ENCODE peak calls at places on chromosomes 13 and 19, in four cellular contexts. Z is HepG2, B is K562, P is GM12878. Y is an unnamed sample.

GRCh38 chr19:58570770-58571574 is 2.2 kb downstream of the MZF1 start:
- DNase-seq in Z (no peak), B (no peak), P (no peak), Y (no peak)

GRCh38 chr13:49641810-49642291 is 13.5 kb downstream of the ARL11 start:
- DNase-seq in Z (no peak), B (peak), P (no peak), Y (no peak)

GRCh38 chr19:48703316-48703715 is 7.5 kb downstream of the FUT2 start:
- DNase-seq in Z (no peak), B (no peak), P (no peak), Y (no peak)

GRCh38 chr13:52644108-52644507 is 1.9 kb downstream of the HNRNPA1L2 start:
- DNase-seq in Z (no peak), B (no peak), P (no peak), Y (no peak)

GRCh38 chr13:100535401-100536135 is 53.0 kb downstream of the GGACT start:
- DNase-seq in Z (no peak), B (no peak), P (no peak), Y (no peak)

GRCh38 chr19:48726573-48726972 is 7.0 kb upstream of the MAMSTR start:
- DNase-seq in Z (no peak), B (no peak), P (no peak), Y (no peak)

GRCh38 chr13:51958217-51958547 is 53.1 kb downstream of the ATP7B start:
- DNase-seq in Z (no peak), B (no peak), P (no peak), Y (no peak)

GRCh38 chr13:50127017-50127725 is 111.9 kb downstream of the KCNRG start:
- DNase-seq in Z (no peak), B (no peak), P (no peak), Y (no peak)

GRCh38 chr13:75326173-75327131 is 155.5 kb downstream of the TBC1D4 start:
- DNase-seq in Z (no peak), B (peak), P (no peak), Y (no peak)

GRCh38 chr19:50333737-50334617 is 4.8 kb upstream of the KCNC3 start:
- DNase-seq in Z (no peak), B (peak), P (no peak), Y (peak)

GRCh38 chr13:107834268-107834667 is 381.1 kb downstream of the LIG4 start:
- DNase-seq in Z (no peak), B (no peak), P (no peak), Y (no peak)

GRCh38 chr19:41588497-41589209 is 12.7 kb downstream of the CEACAM21 start:
- DNase-seq in Z (peak), B (peak), P (no peak), Y (peak)

GRCh38 chr13:35978607-35979316 is 152.4 kb downstream of the DCLK1 start:
- DNase-seq in Z (peak), B (peak), P (no peak), Y (peak)

GRCh38 chr19:30450101-30450500 is 77.9 kb downstream of the ZNF536 start:
- DNase-seq in Z (no peak), B (no peak), P (no peak), Y (peak)

GRCh38 chr19:30449191-30449590 is 77.0 kb downstream of the ZNF536 start:
- DNase-seq in Z (no peak), B (no peak), P (no peak), Y (no peak)

GRCh38 chr19:30450945-30451344 is 78.8 kb downstream of the ZNF536 start:
- DNase-seq in Z (no peak), B (no peak), P (no peak), Y (no peak)

GRCh38 chr19:30448386-30449130 is 76.4 kb downstream of the ZNF536 start:
- DNase-seq in Z (no peak), B (no peak), P (no peak), Y (no peak)

DNA sequence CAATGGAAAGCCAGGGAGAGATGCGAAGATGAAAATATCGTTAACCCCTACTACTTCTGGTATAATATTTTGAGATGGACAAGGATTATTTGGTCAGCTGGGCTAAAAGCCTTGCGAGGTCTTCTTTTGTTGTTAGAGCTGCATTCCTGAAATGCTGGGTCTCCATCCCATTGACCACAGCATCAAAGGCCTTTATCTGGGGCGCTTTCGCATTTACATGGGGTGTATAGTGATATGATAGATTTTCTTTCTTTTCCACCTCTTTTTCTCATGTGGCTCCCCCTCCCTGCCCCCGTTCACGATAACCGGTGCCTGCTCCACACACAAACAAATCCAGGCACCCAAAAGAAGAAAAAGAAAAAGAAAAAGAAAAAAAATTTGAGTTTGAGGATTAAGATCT is 77.5 kb downstream of the ZNF536 start:
- DNase-seq in Z (no peak), B (no peak), P (no peak), Y (no peak)
- TF ChIP-seq TARDBP in Z (no peak), B (no peak), P (no peak), Y (no peak)

GRCh38 chr13:43359536-43359935 is 336.1 kb downstream of the DNAJC15 start:
- DNase-seq in Z (no peak), B (no peak), P (no peak), Y (no peak)

GRCh38 chr13:43357435-43358065 is 334.2 kb downstream of the DNAJC15 start:
- DNase-seq in Z (no peak), B (no peak), P (no peak), Y (no peak)

GRCh38 chr13:43355774-43356173 is 332.4 kb downstream of the DNAJC15 start:
- DNase-seq in Z (no peak), B (no peak), P (no peak), Y (no peak)

GRCh38 chr13:43356566-43356965 is 333.2 kb downstream of the DNAJC15 start:
- DNase-seq in Z (no peak), B (no peak), P (no peak), Y (no peak)

DNA sequence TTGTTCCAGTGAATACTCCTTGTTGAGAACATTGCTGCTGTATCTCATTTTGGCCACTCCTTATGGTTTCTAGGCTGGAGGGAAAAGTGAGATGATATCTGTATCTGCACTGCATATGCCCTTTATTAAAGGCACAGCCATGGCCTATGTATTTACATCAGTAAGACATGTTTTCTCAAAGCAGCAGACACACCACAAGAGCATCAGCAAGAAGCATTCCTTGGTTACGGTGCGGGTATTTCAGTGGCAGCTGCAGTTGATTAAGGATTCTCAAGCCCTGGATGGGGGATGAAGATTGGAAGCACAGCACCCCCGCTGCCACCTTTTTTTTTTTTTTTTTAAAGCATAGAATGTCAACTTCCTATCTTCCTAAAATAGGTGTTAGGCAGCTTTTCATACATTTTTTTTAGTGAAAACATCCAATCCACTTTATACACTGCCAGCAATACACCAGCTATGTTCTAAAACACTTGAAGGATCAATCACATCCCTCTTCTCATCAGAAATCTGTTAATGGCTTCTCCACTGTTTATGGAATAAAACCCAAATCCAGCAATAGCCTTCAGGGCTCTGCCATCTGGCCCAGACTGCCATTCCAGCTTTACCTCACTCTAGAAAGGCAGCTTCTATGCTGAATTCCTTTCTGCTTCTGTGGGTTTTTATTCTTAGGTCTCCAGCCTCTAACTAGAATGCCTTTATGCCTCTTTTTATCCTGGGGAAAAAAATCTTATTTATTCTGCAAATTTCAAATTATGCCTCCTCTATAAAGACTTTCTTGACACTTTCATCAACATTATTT is 331.0 kb downstream of the DNAJC15 start:
- DNase-seq in Z (no peak), B (no peak), P (no peak), Y (no peak)
- TF ChIP-seq BHLHE40 in Z (no peak), B (no peak), P (no peak), Y (no peak)

GRCh38 chr19:46265217-46265828 is 31.5 kb upstream of the HIF3A start:
- DNase-seq in Z (peak), B (peak), P (peak), Y (peak)

GRCh38 chr19:46271488-46272197 is 25.2 kb upstream of the HIF3A start:
- DNase-seq in Z (no peak), B (no peak), P (no peak), Y (no peak)

GRCh38 chr19:46269085-46269484 is 27.8 kb upstream of the HIF3A start:
- DNase-seq in Z (no peak), B (no peak), P (no peak), Y (no peak)

DNA sequence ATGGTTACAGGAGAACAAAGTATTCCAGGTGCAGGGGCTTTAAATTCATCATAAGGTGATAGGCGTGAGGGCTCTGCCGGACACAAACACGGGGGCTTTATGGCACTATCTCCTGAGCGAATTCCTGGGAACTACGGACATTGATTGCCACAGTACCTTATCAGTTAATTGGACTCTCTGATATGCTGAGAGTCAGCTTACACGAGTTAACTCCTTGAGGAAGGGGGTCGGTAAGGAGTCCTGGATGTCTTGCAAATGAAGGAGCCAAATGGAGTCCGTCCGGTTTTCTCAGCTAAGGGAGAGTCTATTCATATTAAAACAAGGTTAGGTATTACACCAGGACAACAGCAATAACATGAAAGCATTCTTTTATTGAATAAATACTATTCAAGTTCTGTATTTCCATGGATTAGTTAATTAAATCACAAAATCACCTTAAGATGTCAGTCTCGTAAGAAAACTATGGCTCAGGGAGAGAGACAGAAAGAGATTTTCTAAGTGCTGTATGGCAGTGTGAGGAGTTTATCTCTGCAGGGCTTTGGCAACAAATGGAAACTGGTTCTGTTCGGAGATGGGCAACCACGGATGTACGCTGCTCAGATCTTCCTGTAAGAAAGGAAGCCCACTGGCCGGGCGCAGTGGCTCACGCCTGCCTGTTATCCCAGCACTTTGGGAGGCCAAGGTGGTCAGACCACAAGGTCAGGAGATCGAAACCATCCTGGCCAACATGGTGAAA is 26.2 kb upstream of the HIF3A start:
- DNase-seq in Z (no peak), B (no peak), P (no peak), Y (no peak)
- TF ChIP-seq TARDBP in Z (no peak), B (no peak), P (no peak), Y (no peak)

DNA sequence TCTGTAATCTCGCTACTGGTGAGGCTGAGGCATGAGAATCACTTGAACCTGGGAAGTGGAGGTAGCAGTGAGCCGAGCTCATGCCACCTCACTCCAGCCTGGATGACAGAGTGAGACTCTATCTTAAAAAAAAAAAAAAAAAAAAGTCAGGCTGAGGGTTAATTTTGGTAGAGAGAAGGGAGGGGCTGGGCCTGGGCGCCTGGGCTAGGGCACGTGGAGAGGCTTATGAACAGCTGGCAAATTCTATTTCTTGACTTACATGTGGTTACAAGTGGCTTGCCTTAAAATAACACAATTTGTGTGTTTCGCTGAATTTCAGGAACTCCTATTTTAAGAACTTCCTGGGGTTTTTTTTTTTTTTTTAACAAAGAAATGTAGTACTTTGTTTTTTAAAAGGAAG is 47.6 kb upstream of the MAP3K10 start:
- DNase-seq in Z (no peak), B (no peak), P (no peak), Y (no peak)
- TF ChIP-seq BHLHE40 in Z (no peak), B (no peak), P (peak), Y (no peak)

GRCh38 chr19:17327654-17328516 is 6.8 kb downstream of the ANO8 start:
- DNase-seq in Z (peak), B (peak), P (no peak), Y (peak)
- TF ChIP-seq TARDBP in Z (no peak), B (no peak), P (no peak), Y (no peak)

GRCh38 chr13:31697290-31697689 is 42.0 kb upstream of the RXFP2 start:
- DNase-seq in Z (no peak), B (no peak), P (no peak), Y (no peak)
- TF ChIP-seq BHLHE40 in Z (no peak), B (no peak), P (no peak), Y (no peak)

GRCh38 chr19:47057328-47057727 is 8.9 kb upstream of the TMEM160 start:
- DNase-seq in Z (no peak), B (no peak), P (no peak), Y (no peak)
- TF ChIP-seq TARDBP in Z (no peak), B (no peak), P (no peak), Y (no peak)

DNA sequence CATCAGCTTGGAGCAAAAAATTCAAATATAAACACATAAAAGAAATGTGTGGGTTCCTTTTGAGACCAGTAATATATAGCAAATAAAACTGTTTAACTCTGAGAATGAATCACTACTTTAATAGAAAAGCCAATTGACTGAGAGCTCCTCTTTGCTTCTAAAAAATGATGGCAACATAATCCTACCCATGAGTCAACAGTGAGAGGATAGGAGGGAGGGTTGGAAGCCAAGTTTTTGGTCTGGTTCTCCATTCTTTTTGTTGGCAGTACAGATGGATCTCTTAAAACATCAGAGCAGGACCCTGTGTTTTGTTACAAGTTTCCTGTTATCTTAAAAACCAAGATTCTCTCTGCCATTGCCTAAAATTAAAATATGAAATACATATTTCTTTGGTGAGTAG is 50.0 kb upstream of the POSTN start:
- DNase-seq in Z (no peak), B (no peak), P (no peak), Y (no peak)
- TF ChIP-seq BHLHE40 in Z (no peak), B (no peak), P (no peak), Y (no peak)

Y was measured in HEK293T.